ENCODE peak calls at places on chromosomes 7 and 10, in nine cellular contexts. V, C, A, X, L, F, K, T and B are unnamed samples.

GRCh38 chr7:44738876-44739665 is 9.6 kb upstream of the ZMIZ2 start:
- DNase-seq in V (no peak), C (no peak), A (no peak), X (no peak), L (no peak), F (no peak), K (no peak), T (no peak), B (no peak)

GRCh38 chr7:34357068-34357467 is 300.9 kb upstream of the NPSR1 start:
- DNase-seq in V (peak; percentile 30), C (no peak), A (no peak), X (no peak), L (no peak), F (no peak), K (no peak), T (no peak), B (no peak)

GRCh38 chr7:83655951-83656556 is 7.1 kb upstream of the SEMA3E start:
- DNase-seq in V (peak; percentile 37), C (peak; percentile 38), A (no peak), X (peak; percentile 65), L (peak; percentile 12), F (peak; percentile 6), K (no peak), T (peak; percentile 51), B (no peak)

GRCh38 chr10:28496481-28496961 is 36.4 kb upstream of the WAC start:
- DNase-seq in V (no peak), C (no peak), A (no peak), X (no peak), L (peak; percentile 29), F (no peak), K (no peak), T (peak; percentile 82), B (peak; percentile 38)

GRCh38 chr10:80170641-80171040 is 34.7 kb downstream of the ANXA11 start:
- DNase-seq in V (no peak), C (no peak), A (no peak), X (no peak), L (no peak), F (no peak), K (no peak), T (no peak), B (no peak)

GRCh38 chr7:131844380-131844779 is 288.0 kb upstream of the PODXL start:
- DNase-seq in V (no peak), C (no peak), A (no peak), X (no peak), L (no peak), F (no peak), K (no peak), T (no peak), B (no peak)

GRCh38 chr7:91050677-91051076 is 213.6 kb upstream of the FZD1 start:
- DNase-seq in V (no peak), C (no peak), A (no peak), X (no peak), L (no peak), F (peak; percentile 73), K (no peak), T (no peak), B (no peak)

GRCh38 chr7:128406147-128406985 is 3.4 kb downstream of the IMPDH1 start:
- DNase-seq in V (no peak), C (no peak), A (no peak), X (no peak), L (no peak), F (no peak), K (no peak), T (peak; percentile 37), B (no peak)

GRCh38 chr10:60367431-60367830 is 22.2 kb downstream of the ANK3 start:
- DNase-seq in V (no peak), C (no peak), A (no peak), X (no peak), L (no peak), F (no peak), K (no peak), T (no peak), B (no peak)

GRCh38 chr7:120995659-120996058 is 7.1 kb downstream of the CPED1 start:
- DNase-seq in V (no peak), C (no peak), A (no peak), X (no peak), L (no peak), F (peak; percentile 67), K (no peak), T (no peak), B (no peak)

GRCh38 chr7:139799586-139799985 is 21.8 kb upstream of the HIPK2 start:
- DNase-seq in V (no peak), C (no peak), A (no peak), X (no peak), L (no peak), F (peak; percentile 95), K (no peak), T (no peak), B (no peak)

GRCh38 chr10:98528785-98529183 is 82.0 kb upstream of the HPS1 start:
- DNase-seq in V (no peak), C (no peak), A (no peak), X (no peak), L (no peak), F (peak; percentile 24), K (no peak), T (no peak), B (no peak)

GRCh38 chr7:120709931-120710330 is 148.0 kb downstream of the TSPAN12 start:
- DNase-seq in V (no peak), C (no peak), A (no peak), X (no peak), L (no peak), F (no peak), K (no peak), T (no peak), B (no peak)

GRCh38 chr10:10591682-10592412 is 425.8 kb upstream of the CELF2 start:
- DNase-seq in V (no peak), C (no peak), A (no peak), X (no peak), L (no peak), F (no peak), K (no peak), T (no peak), B (no peak)

GRCh38 chr10:70258216-70258615 is 25.0 kb upstream of the PPA1 start:
- DNase-seq in V (no peak), C (no peak), A (no peak), X (no peak), L (no peak), F (no peak), K (no peak), T (no peak), B (no peak)

GRCh38 chr7:155800301-155800700 is 12.0 kb downstream of the SHH start:
- DNase-seq in V (no peak), C (no peak), A (no peak), X (no peak), L (no peak), F (no peak), K (no peak), T (no peak), B (no peak)

GRCh38 chr7:17099083-17099973 is 199.1 kb upstream of the AHR start:
- DNase-seq in V (peak; percentile 91), C (peak; percentile 43), A (no peak), X (peak; percentile 74), L (peak; percentile 35), F (no peak), K (no peak), T (peak; percentile 20), B (no peak)

GRCh38 chr10:69710008-69710905 is 80.2 kb downstream of the FAM241B start:
- DNase-seq in V (no peak), C (no peak), A (no peak), X (no peak), L (no peak), F (no peak), K (no peak), T (no peak), B (no peak)

GRCh38 chr7:36473454-36474282 is 84.0 kb downstream of the ANLN start:
- DNase-seq in V (peak; percentile 51), C (peak; percentile 5), A (no peak), X (peak; percentile 44), L (peak; percentile 51), F (peak; percentile 34), K (peak; percentile 61), T (peak; percentile 57), B (no peak)

GRCh38 chr10:50461123-50461522 is 162.6 kb downstream of the SGMS1 start:
- DNase-seq in V (no peak), C (no peak), A (no peak), X (no peak), L (no peak), F (no peak), K (no peak), T (no peak), B (no peak)

GRCh38 chr10:107540981-107541380 is 376.5 kb upstream of the SORCS1 start:
- DNase-seq in V (no peak), C (no peak), A (no peak), X (no peak), L (no peak), F (no peak), K (no peak), T (no peak), B (no peak)

GRCh38 chr7:27605689-27606269 is 56.9 kb downstream of the HIBADH start:
- DNase-seq in V (peak; percentile 36), C (no peak), A (no peak), X (peak; percentile 49), L (no peak), F (no peak), K (no peak), T (peak; percentile 33), B (no peak)